ENCODE peak calls at places on chromosomes 3 and 15, in nine cellular contexts. One of them, this sample, is unnamed.

GRCh38 chr15:62125763-62126162 is 39.3 kb downstream of the C2CD4B start:
- DNase-seq in lower leg skin: no peak
- DNase-seq in nephron progenitor cell: no peak
- DNase-seq in GM23338: no peak
- DNase-seq in ACHN: peak; percentile 54
- DNase-seq in NCI-H1417: peak; percentile 96
- DNase-seq in HCEC 1CT: peak; percentile 67
- DNase-seq in CD4-positive, alpha-beta T cell: no peak
- DNase-seq in AG08395: peak; percentile 41
- DNase-seq in this sample: peak; percentile 50

GRCh38 chr3:193168911-193169310 is 72.1 kb upstream of the PLAAT1 start:
- DNase-seq in lower leg skin: no peak
- DNase-seq in nephron progenitor cell: no peak
- DNase-seq in GM23338: no peak
- DNase-seq in ACHN: no peak
- DNase-seq in NCI-H1417: no peak
- DNase-seq in HCEC 1CT: no peak
- DNase-seq in CD4-positive, alpha-beta T cell: no peak
- DNase-seq in AG08395: no peak
- DNase-seq in this sample: no peak

GRCh38 chr15:94470492-94470891 is 239.1 kb downstream of the MCTP2 start:
- DNase-seq in lower leg skin: no peak
- DNase-seq in nephron progenitor cell: no peak
- DNase-seq in GM23338: no peak
- DNase-seq in ACHN: no peak
- DNase-seq in NCI-H1417: peak; percentile 62
- DNase-seq in HCEC 1CT: no peak
- DNase-seq in CD4-positive, alpha-beta T cell: no peak
- DNase-seq in AG08395: no peak
- DNase-seq in this sample: no peak

GRCh38 chr3:9122732-9123364 is 126.6 kb downstream of the SRGAP3 start:
- DNase-seq in lower leg skin: no peak
- DNase-seq in nephron progenitor cell: no peak
- DNase-seq in GM23338: no peak
- DNase-seq in ACHN: no peak
- DNase-seq in NCI-H1417: no peak
- DNase-seq in HCEC 1CT: no peak
- DNase-seq in CD4-positive, alpha-beta T cell: no peak
- DNase-seq in AG08395: no peak
- DNase-seq in this sample: no peak

GRCh38 chr3:9994086-9994844 is 7.6 kb upstream of the EMC3 start:
- DNase-seq in lower leg skin: no peak
- DNase-seq in nephron progenitor cell: no peak
- DNase-seq in GM23338: no peak
- DNase-seq in ACHN: no peak
- DNase-seq in NCI-H1417: no peak
- DNase-seq in HCEC 1CT: peak; percentile 74
- DNase-seq in CD4-positive, alpha-beta T cell: no peak
- DNase-seq in AG08395: peak; percentile 8
- DNase-seq in this sample: no peak

GRCh38 chr3:43153189-43154083 is 47.6 kb upstream of the POMGNT2 start:
- DNase-seq in lower leg skin: peak; percentile 89
- DNase-seq in nephron progenitor cell: no peak
- DNase-seq in GM23338: peak; percentile 16
- DNase-seq in ACHN: no peak
- DNase-seq in NCI-H1417: no peak
- DNase-seq in HCEC 1CT: peak; percentile 74
- DNase-seq in CD4-positive, alpha-beta T cell: no peak
- DNase-seq in AG08395: peak; percentile 85
- DNase-seq in this sample: peak; percentile 64

GRCh38 chr15:89673162-89673506 is 6.0 kb downstream of the PLIN1 start:
- DNase-seq in lower leg skin: peak; percentile 76
- DNase-seq in nephron progenitor cell: peak; percentile 71
- DNase-seq in GM23338: peak; percentile 91
- DNase-seq in ACHN: peak; percentile 31
- DNase-seq in NCI-H1417: peak; percentile 16
- DNase-seq in HCEC 1CT: no peak
- DNase-seq in CD4-positive, alpha-beta T cell: no peak
- DNase-seq in AG08395: no peak
- DNase-seq in this sample: no peak

GRCh38 chr3:107985496-107985895 is 105.3 kb downstream of the CD47 start:
- DNase-seq in lower leg skin: no peak
- DNase-seq in nephron progenitor cell: no peak
- DNase-seq in GM23338: no peak
- DNase-seq in ACHN: peak; percentile 32
- DNase-seq in NCI-H1417: peak; percentile 12
- DNase-seq in HCEC 1CT: no peak
- DNase-seq in CD4-positive, alpha-beta T cell: peak; percentile 9
- DNase-seq in AG08395: no peak
- DNase-seq in this sample: no peak

GRCh38 chr15:92164327-92165000 is 229.2 kb upstream of the ST8SIA2 start:
- DNase-seq in lower leg skin: no peak
- DNase-seq in nephron progenitor cell: no peak
- DNase-seq in GM23338: peak; percentile 71
- DNase-seq in ACHN: no peak
- DNase-seq in NCI-H1417: no peak
- DNase-seq in HCEC 1CT: no peak
- DNase-seq in CD4-positive, alpha-beta T cell: no peak
- DNase-seq in AG08395: peak; percentile 30
- DNase-seq in this sample: peak; percentile 58

GRCh38 chr3:64954995-64955636 is 267.3 kb upstream of the ADAMTS9 start:
- DNase-seq in lower leg skin: no peak
- DNase-seq in nephron progenitor cell: peak; percentile 13
- DNase-seq in GM23338: no peak
- DNase-seq in ACHN: no peak
- DNase-seq in NCI-H1417: peak; percentile 21
- DNase-seq in HCEC 1CT: no peak
- DNase-seq in CD4-positive, alpha-beta T cell: no peak
- DNase-seq in AG08395: no peak
- DNase-seq in this sample: no peak

GRCh38 chr3:24339266-24339825 is 155.3 kb downstream of the THRB start:
- DNase-seq in lower leg skin: no peak
- DNase-seq in nephron progenitor cell: no peak
- DNase-seq in GM23338: no peak
- DNase-seq in ACHN: no peak
- DNase-seq in NCI-H1417: no peak
- DNase-seq in HCEC 1CT: no peak
- DNase-seq in CD4-positive, alpha-beta T cell: no peak
- DNase-seq in AG08395: no peak
- DNase-seq in this sample: no peak

GRCh38 chr15:93250212-93250611 is 161.2 kb upstream of the RGMA start:
- DNase-seq in lower leg skin: peak; percentile 21
- DNase-seq in nephron progenitor cell: no peak
- DNase-seq in GM23338: no peak
- DNase-seq in ACHN: no peak
- DNase-seq in NCI-H1417: no peak
- DNase-seq in HCEC 1CT: no peak
- DNase-seq in CD4-positive, alpha-beta T cell: no peak
- DNase-seq in AG08395: no peak
- DNase-seq in this sample: no peak

GRCh38 chr3:58214484-58215316 is 3.9 kb upstream of the DNASE1L3 start:
- DNase-seq in lower leg skin: peak; percentile 68
- DNase-seq in nephron progenitor cell: no peak
- DNase-seq in GM23338: peak; percentile 52
- DNase-seq in ACHN: no peak
- DNase-seq in NCI-H1417: no peak
- DNase-seq in HCEC 1CT: peak; percentile 27
- DNase-seq in CD4-positive, alpha-beta T cell: no peak
- DNase-seq in AG08395: no peak
- DNase-seq in this sample: no peak

GRCh38 chr15:72070817-72071447 is 47.0 kb downstream of the MYO9A start:
- DNase-seq in lower leg skin: no peak
- DNase-seq in nephron progenitor cell: no peak
- DNase-seq in GM23338: no peak
- DNase-seq in ACHN: no peak
- DNase-seq in NCI-H1417: no peak
- DNase-seq in HCEC 1CT: no peak
- DNase-seq in CD4-positive, alpha-beta T cell: no peak
- DNase-seq in AG08395: no peak
- DNase-seq in this sample: peak; percentile 8

GRCh38 chr15:38885477-38885952 is 320.9 kb upstream of the RASGRP1 start:
- DNase-seq in lower leg skin: no peak
- DNase-seq in nephron progenitor cell: no peak
- DNase-seq in GM23338: no peak
- DNase-seq in ACHN: no peak
- DNase-seq in NCI-H1417: no peak
- DNase-seq in HCEC 1CT: no peak
- DNase-seq in CD4-positive, alpha-beta T cell: no peak
- DNase-seq in AG08395: no peak
- DNase-seq in this sample: peak; percentile 29

GRCh38 chr3:162525791-162526190 is 1029.2 kb downstream of the OTOL1 start:
- DNase-seq in lower leg skin: no peak
- DNase-seq in nephron progenitor cell: no peak
- DNase-seq in GM23338: no peak
- DNase-seq in ACHN: no peak
- DNase-seq in NCI-H1417: no peak
- DNase-seq in HCEC 1CT: peak; percentile 32
- DNase-seq in CD4-positive, alpha-beta T cell: no peak
- DNase-seq in AG08395: no peak
- DNase-seq in this sample: no peak

GRCh38 chr15:40543631-40544294 is 21.1 kb downstream of the CCDC32 start:
- DNase-seq in lower leg skin: no peak
- DNase-seq in nephron progenitor cell: no peak
- DNase-seq in GM23338: no peak
- DNase-seq in ACHN: no peak
- DNase-seq in NCI-H1417: no peak
- DNase-seq in HCEC 1CT: no peak
- DNase-seq in CD4-positive, alpha-beta T cell: no peak
- DNase-seq in AG08395: no peak
- DNase-seq in this sample: no peak